ENCODE peak calls at places on chromosomes 12 and 14, in eight cellular contexts. K, Z, L, P, G, J, F and E are unnamed samples.

GRCh38 chr14:26414933-26415332 is 182.9 kb downstream of the NOVA1 start:
- DNase-seq in J (no peak), Z (no peak), L (no peak), P (no peak), K (no peak), F (no peak), G (no peak), E (no peak)

GRCh38 chr14:94394594-94395305 is 6.3 kb upstream of the SERPINA1 start:
- DNase-seq in L (no peak), J (peak), K (no peak), P (no peak), Z (no peak), F (no peak), G (peak), E (no peak)

GRCh38 chr12:103548622-103549601 is 38.2 kb upstream of the STAB2 start:
- DNase-seq in J (peak), P (peak), L (peak), G (peak), F (peak), Z (peak), K (peak), E (peak)

GRCh38 chr14:23929822-23930294 is 23.7 kb upstream of the DHRS4 start:
- DNase-seq in F (peak), K (peak), Z (peak), J (peak), G (peak), P (peak), L (peak), E (peak)

GRCh38 chr14:85221832-85222231 is 308.1 kb upstream of the FLRT2 start:
- DNase-seq in P (no peak), Z (no peak), K (no peak), L (no peak), F (no peak), J (no peak), G (no peak), E (no peak)

GRCh38 chr14:94867931-94868597 is 98.2 kb upstream of the GSC start:
- DNase-seq in K (no peak), Z (no peak), L (no peak), F (no peak), P (no peak), G (peak), J (no peak), E (no peak)

GRCh38 chr12:95258146-95258545 is 40.5 kb downstream of the VEZT start:
- DNase-seq in Z (no peak), K (no peak), P (no peak), F (no peak), J (no peak), G (no peak), L (no peak), E (no peak)

GRCh38 chr14:96264850-96265249 is 8.8 kb downstream of the BDKRB1 start:
- DNase-seq in K (no peak), F (no peak), L (no peak), G (peak), Z (no peak), P (no peak), J (no peak), E (no peak)

GRCh38 chr14:51869426-51870113 is 9.2 kb downstream of the GNG2 start:
- DNase-seq in J (peak), P (no peak), G (no peak), K (no peak), L (no peak), F (peak), Z (no peak), E (no peak)